ENCODE peak calls at places on chromosomes 12 and 14, in six cellular contexts. Y is IMR-90, F is MM.1S, E is H9, V is A549, C is GM23248. Z is an unnamed sample.

GRCh38 chr12:38392584-38393144 is 76.1 kb downstream of the ALG10B start:
- DNase-seq in Y (no peak), F (peak), E (no peak), V (no peak), C (peak), Z (peak)

GRCh38 chr14:90999299-90999698 is 61.1 kb downstream of the RPS6KA5 start:
- DNase-seq in Y (no peak), F (no peak), E (no peak), V (no peak), C (no peak), Z (no peak)

GRCh38 chr14:53304726-53305381 is 151.7 kb upstream of the DDHD1 start:
- DNase-seq in Y (peak), F (no peak), E (no peak), V (no peak), C (no peak), Z (no peak)

GRCh38 chr14:61562321-61563161 is 132.8 kb upstream of the HIF1A start:
- DNase-seq in Y (peak), F (no peak), E (no peak), V (peak), C (peak), Z (peak)

GRCh38 chr12:53031616-53032015 is 18.2 kb upstream of the TNS2 start:
- DNase-seq in Y (no peak), F (no peak), E (no peak), V (no peak), C (no peak), Z (no peak)

GRCh38 chr14:51044961-51045360 is 49.9 kb downstream of the TRIM9 start:
- DNase-seq in Y (no peak), F (no peak), E (no peak), V (no peak), C (peak), Z (no peak)

GRCh38 chr12:40226652-40227051 is 1.9 kb downstream of the LRRK2 start:
- DNase-seq in Y (peak), F (no peak), E (no peak), V (peak), C (peak), Z (peak)

GRCh38 chr12:57734586-57734985 is 4.0 kb downstream of the AGAP2 start:
- DNase-seq in Y (no peak), F (no peak), E (no peak), V (no peak), C (no peak), Z (no peak)

GRCh38 chr12:86719381-86719780 is 463.2 kb upstream of the MGAT4C start:
- DNase-seq in Y (peak), F (no peak), E (no peak), V (no peak), C (peak), Z (peak)

GRCh38 chr12:12835378-12836145 is 22.4 kb downstream of the DDX47 start:
- DNase-seq in Y (peak), F (no peak), E (no peak), V (peak), C (peak), Z (peak)

GRCh38 chr12:49776413-49776812 is 35.1 kb downstream of the TMBIM6 start:
- DNase-seq in Y (peak), F (peak), E (peak), V (peak), C (peak), Z (peak)

GRCh38 chr12:67441736-67442346 is 172.7 kb downstream of the CAND1 start:
- DNase-seq in Y (peak), F (peak), E (peak), V (peak), C (peak), Z (peak)

GRCh38 chr14:61482348-61483206 is 161.2 kb downstream of the PRKCH start:
- DNase-seq in Y (no peak), F (no peak), E (no peak), V (no peak), C (no peak), Z (peak)

GRCh38 chr12:103586132-103586531 is 941 bp upstream of the STAB2 start:
- DNase-seq in Y (no peak), F (no peak), E (no peak), V (no peak), C (peak), Z (no peak)

GRCh38 chr12:21666722-21667121 is 9.1 kb upstream of the LDHB start:
- DNase-seq in Y (no peak), F (no peak), E (no peak), V (no peak), C (no peak), Z (no peak)

GRCh38 chr12:110680032-110680431 is 8.9 kb downstream of the HVCN1 start:
- DNase-seq in Y (no peak), F (no peak), E (no peak), V (no peak), C (no peak), Z (peak)

GRCh38 chr12:132366341-132366861 is 37.0 kb upstream of the GALNT9 start:
- DNase-seq in Y (no peak), F (no peak), E (no peak), V (no peak), C (no peak), Z (no peak)

GRCh38 chr14:98945611-98946570 is 326.1 kb downstream of the BCL11B start:
- DNase-seq in Y (no peak), F (no peak), E (no peak), V (no peak), C (no peak), Z (no peak)

GRCh38 chr14:79587194-79587593 is 624.1 kb downstream of the DIO2 start:
- DNase-seq in Y (no peak), F (no peak), E (no peak), V (no peak), C (no peak), Z (no peak)

GRCh38 chr12:23174917-23175316 is 549.9 kb downstream of the ETNK1 start:
- DNase-seq in Y (no peak), F (no peak), E (no peak), V (no peak), C (no peak), Z (no peak)

GRCh38 chr14:102234331-102235264 is 70.4 kb downstream of the MOK start:
- DNase-seq in Y (no peak), F (no peak), E (no peak), V (no peak), C (no peak), Z (no peak)

GRCh38 chr12:22971771-22972191 is 346.8 kb downstream of the ETNK1 start:
- DNase-seq in Y (peak), F (no peak), E (no peak), V (no peak), C (peak), Z (no peak)

GRCh38 chr14:63663428-63664142 is 21.9 kb upstream of the WDR89 start:
- DNase-seq in Y (no peak), F (no peak), E (no peak), V (no peak), C (peak), Z (no peak)

GRCh38 chr12:112153900-112154234 is 28.5 kb downstream of the TRAFD1 start:
- DNase-seq in Y (no peak), F (no peak), E (no peak), V (no peak), C (no peak), Z (no peak)

GRCh38 chr14:64611358-64612020 is 61.7 kb downstream of the PPP1R36 start:
- DNase-seq in Y (peak), F (no peak), E (no peak), V (no peak), C (peak), Z (no peak)

GRCh38 chr14:68394719-68395117 is 398.1 kb downstream of the ZFP36L1 start:
- DNase-seq in Y (no peak), F (no peak), E (peak), V (no peak), C (no peak), Z (no peak)

GRCh38 chr12:75994069-75994740 is 37.4 kb downstream of the PHLDA1 start:
- DNase-seq in Y (no peak), F (no peak), E (no peak), V (no peak), C (no peak), Z (no peak)

GRCh38 chr12:75960086-75960910 is 71.3 kb downstream of the PHLDA1 start:
- DNase-seq in Y (peak), F (peak), E (peak), V (no peak), C (no peak), Z (no peak)

GRCh38 chr14:51605575-51605974 is 46.1 kb upstream of the FRMD6 start:
- DNase-seq in Y (no peak), F (no peak), E (no peak), V (no peak), C (no peak), Z (no peak)

GRCh38 chr12:89450922-89451321 is 73.7 kb downstream of the GALNT4 start:
- DNase-seq in Y (peak), F (no peak), E (no peak), V (no peak), C (peak), Z (no peak)

GRCh38 chr12:11941601-11942360 is 129.0 kb upstream of the BCL2L14 start:
- DNase-seq in Y (peak), F (no peak), E (no peak), V (no peak), C (peak), Z (peak)

GRCh38 chr14:99681101-99681831 is 2.8 kb upstream of the CYP46A1 start:
- DNase-seq in Y (no peak), F (no peak), E (peak), V (no peak), C (no peak), Z (no peak)

DNA sequence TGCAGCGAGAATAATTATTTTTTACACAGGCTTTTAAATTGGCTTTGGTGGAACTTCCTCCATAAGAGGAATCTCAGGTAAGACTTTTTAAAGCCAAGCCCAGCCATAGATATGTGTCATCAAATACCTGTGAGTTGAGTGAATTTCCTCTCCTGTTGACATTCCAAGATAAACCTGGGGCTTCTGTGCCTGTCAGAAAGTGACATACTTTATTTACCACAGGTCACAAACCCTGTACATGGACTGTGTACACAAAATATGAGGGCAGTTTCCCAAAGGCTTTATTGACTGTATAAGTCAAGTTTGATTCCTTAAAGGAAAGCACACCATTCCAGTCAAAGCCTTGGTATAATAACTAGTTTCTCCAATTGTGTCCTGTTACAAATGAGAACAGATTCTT is 25.9 kb upstream of the SRSF5 start:
- DNase-seq in Y (no peak), F (no peak), E (no peak), V (no peak), C (no peak), Z (peak)
- H3K4me2 ChIP-seq in Y (no peak), F (no peak), E (no peak), V (no peak), C (no peak), Z (peak)

GRCh38 chr14:100982764-100983163 is 79.2 kb upstream of the RTL1 start:
- DNase-seq in Y (peak), F (no peak), E (no peak), V (no peak), C (peak), Z (peak)

GRCh38 chr14:100980823-100981222 is 77.3 kb upstream of the RTL1 start:
- DNase-seq in Y (no peak), F (no peak), E (no peak), V (no peak), C (no peak), Z (no peak)

GRCh38 chr14:100981808-100982207 is 78.3 kb upstream of the RTL1 start:
- DNase-seq in Y (peak), F (no peak), E (no peak), V (no peak), C (peak), Z (peak)

GRCh38 chr14:100983710-100984109 is 80.2 kb upstream of the RTL1 start:
- DNase-seq in Y (no peak), F (no peak), E (no peak), V (no peak), C (no peak), Z (no peak)

GRCh38 chr14:100982356-100982755 is 78.8 kb upstream of the RTL1 start:
- DNase-seq in Y (no peak), F (no peak), E (no peak), V (no peak), C (peak), Z (no peak)
- H3K4me2 ChIP-seq in Y (no peak), F (no peak), E (no peak), V (peak), C (no peak), Z (peak)

GRCh38 chr12:46908236-46908935 is 82.6 kb upstream of the SLC38A4 start:
- DNase-seq in Y (peak), F (no peak), E (no peak), V (no peak), C (peak), Z (peak)
- H3K4me2 ChIP-seq in Y (no peak), F (no peak), E (no peak), V (no peak), C (no peak), Z (peak)

DNA sequence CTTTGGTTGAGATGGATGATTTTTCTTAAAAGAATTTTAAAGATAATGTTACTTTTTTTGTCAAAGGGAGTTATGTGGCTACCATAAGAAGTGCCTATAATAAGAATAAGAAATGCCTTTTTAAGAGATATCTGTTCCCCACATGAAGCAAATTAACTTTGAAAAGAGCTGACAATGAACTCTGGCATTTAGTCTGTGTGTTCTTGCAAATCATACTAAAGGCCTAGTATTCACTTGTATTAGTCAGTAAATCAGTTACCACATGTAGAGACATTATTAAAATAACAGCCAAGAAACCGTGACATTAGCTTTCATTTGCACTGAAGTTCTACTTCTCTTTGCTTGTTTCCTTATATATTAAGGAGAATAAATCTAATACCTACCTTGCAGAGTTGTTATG is 296.3 kb downstream of the CCDC91 start:
- DNase-seq in Y (no peak), F (no peak), E (no peak), V (no peak), C (peak), Z (no peak)
- H3K4me2 ChIP-seq in Y (no peak), F (no peak), E (no peak), V (no peak), C (no peak), Z (no peak)

GRCh38 chr12:93020998-93021597 is 92.0 kb upstream of the EEA1 start:
- DNase-seq in Y (no peak), F (no peak), E (no peak), V (no peak), C (no peak), Z (no peak)
- H3K4me2 ChIP-seq in Y (no peak), F (no peak), E (no peak), V (no peak), C (no peak), Z (no peak)